ENCODE peak calls at places on chromosomes 11 and 22, in ten cellular contexts. O, N, V, I, U, Z, K, M, H and A are unnamed samples. For H3K9me3, the result is how much of the 10 kb centered on the place peaks cover.

GRCh38 chr22:31488346-31488883 is 1.2 kb downstream of the EIF4ENIF1 start:
- DNase-seq in V (no peak), M (no peak), H (no peak), I (no peak), K (peak), O (no peak), U (no peak), Z (no peak), N (no peak), A (no peak)

GRCh38 chr22:35638408-35638807 is 9.8 kb upstream of the APOL6 start:
- DNase-seq in O (no peak), I (no peak), K (peak), M (peak), Z (peak), U (peak), H (no peak), V (peak), N (peak), A (no peak)

GRCh38 chr11:3820971-3821370 is 12.6 kb downstream of the PGAP2 start:
- DNase-seq in O (no peak), Z (no peak), N (no peak), U (no peak), V (no peak), K (no peak), H (no peak), M (no peak), I (no peak), A (no peak)

GRCh38 chr11:88421530-88421929 is 84.0 kb upstream of the CTSC start:
- DNase-seq in H (no peak), N (no peak), M (no peak), U (peak), Z (no peak), I (no peak), O (no peak), K (peak), V (no peak), A (no peak)

GRCh38 chr11:47981667-47982404 is 1.5 kb downstream of the PTPRJ start:
- DNase-seq in O (no peak), K (no peak), M (no peak), I (no peak), Z (no peak), N (no peak), U (peak), V (no peak), H (no peak), A (no peak)

GRCh38 chr11:112856591-112856990 is 104.6 kb upstream of the NCAM1 start:
- DNase-seq in U (no peak), K (no peak), Z (no peak), O (no peak), I (no peak), N (no peak), H (no peak), V (no peak), M (no peak), A (no peak)

GRCh38 chr11:1450958-1451710 is 35.4 kb downstream of the MOB2 start:
- DNase-seq in V (no peak), M (no peak), Z (no peak), H (no peak), O (peak), I (no peak), K (no peak), U (no peak), N (no peak), A (no peak)

GRCh38 chr11:44333271-44334218 is 23.6 kb upstream of the ALX4 start:
- DNase-seq in Z (no peak), V (no peak), N (no peak), K (peak), M (no peak), H (no peak), U (no peak), I (peak), O (no peak), A (no peak)

GRCh38 chr11:9269492-9270030 is 4.4 kb upstream of the DENND5A start:
- DNase-seq in N (no peak), O (peak), V (peak), H (no peak), U (no peak), I (no peak), M (no peak), Z (peak), K (peak), A (no peak)

GRCh38 chr11:75275581-75275980 is 35.0 kb downstream of the TPBGL start:
- DNase-seq in Z (peak), I (no peak), H (peak), V (peak), O (no peak), K (no peak), N (peak), M (no peak), U (peak), A (peak)

GRCh38 chr22:40512426-40513136 is 123.9 kb downstream of the MRTFA start:
- DNase-seq in U (no peak), N (peak), K (peak), M (peak), H (no peak), O (no peak), V (peak), Z (peak), I (no peak), A (no peak)

DNA sequence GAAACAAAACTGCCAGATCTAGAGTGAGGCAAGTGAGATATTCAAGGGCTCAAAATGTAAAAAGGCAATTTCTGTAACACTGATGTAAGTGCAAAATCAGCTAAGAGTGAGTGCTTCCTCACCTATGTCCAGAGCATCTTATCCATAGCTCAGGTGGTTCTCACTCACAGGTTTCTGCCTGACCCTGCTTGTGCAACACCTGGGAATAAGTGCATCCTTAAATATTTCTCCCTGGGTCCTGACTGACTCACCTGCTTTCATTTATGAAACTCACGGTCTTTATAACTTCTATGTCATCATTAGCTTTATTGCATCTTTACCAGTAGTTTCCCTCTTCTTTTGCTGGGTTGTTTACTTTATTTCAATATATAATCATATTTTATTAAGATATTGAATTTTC is 260.6 kb downstream of the CNTN5 start:
- DNase-seq in V (no peak), K (no peak), N (no peak), I (no peak), U (no peak), Z (no peak), M (no peak), H (no peak), O (no peak), A (no peak)
- H3K9me3 ChIP-seq in V (under half), K (under half), N (under half), I (under half), U (under half), Z (under half), M (under half), H (under half), O (under half), A (under half)

GRCh38 chr11:61907282-61907681 is 10.1 kb downstream of the RAB3IL1 start:
- DNase-seq in U (no peak), N (no peak), O (no peak), K (no peak), I (no peak), M (no peak), Z (no peak), H (no peak), V (no peak), A (no peak)
- H3K9me3 ChIP-seq in U (under half), N (under half), O (under half), K (under half), I (under half), M (under half), Z (under half), H (under half), V (under half), A (under half)

GRCh38 chr11:2507212-2507901 is 62.5 kb downstream of the KCNQ1 start:
- DNase-seq in V (no peak), M (no peak), U (no peak), O (no peak), Z (peak), H (no peak), N (no peak), I (no peak), K (no peak), A (no peak)
- H3K9me3 ChIP-seq in V (under half), M (under half), U (under half), O (under half), Z (under half), H (under half), N (under half), I (under half), K (under half), A (under half)

GRCh38 chr22:49090853-49091135 is 736.9 kb downstream of the BRD1 start:
- DNase-seq in Z (peak), U (no peak), I (no peak), M (no peak), N (no peak), V (no peak), O (no peak), K (no peak), H (no peak), A (no peak)
- H3K9me3 ChIP-seq in Z (under half), U (under half), I (under half), M (under half), N (under half), V (under half), O (under half), K (under half), H (under half), A (under half)

GRCh38 chr22:49179886-49180682 is 647.6 kb downstream of the BRD1 start:
- DNase-seq in V (no peak), H (no peak), N (no peak), O (no peak), U (no peak), K (no peak), I (no peak), M (no peak), Z (no peak), A (no peak)
- H3K9me3 ChIP-seq in V (under half), H (under half), N (under half), O (under half), U (under half), K (under half), I (under half), M (under half), Z (under half), A (under half)